ENCODE peak calls at places on chromosome 11, in six cellular contexts. One of them, this sample, is unnamed.

GRCh38 chr11:100961633-100962032 is 168.0 kb downstream of the PGR start:
- DNase-seq in lung: no peak
- DNase-seq in stomach: no peak
- DNase-seq in CD8-positive, alpha-beta memory T cell: no peak
- DNase-seq in effector memory CD4-positive, alpha-beta T cell: no peak
- DNase-seq in pancreas: no peak
- DNase-seq in this sample: no peak

GRCh38 chr11:134632347-134633119 is 220.5 kb upstream of the B3GAT1 start:
- DNase-seq in stomach: no peak
- DNase-seq in lung: no peak
- DNase-seq in pancreas: no peak
- DNase-seq in effector memory CD4-positive, alpha-beta T cell: no peak
- DNase-seq in CD8-positive, alpha-beta memory T cell: no peak
- DNase-seq in this sample: no peak

GRCh38 chr11:91776660-91777059 is 448.0 kb upstream of the FAT3 start:
- DNase-seq in stomach: peak; percentile 72
- DNase-seq in lung: no peak
- DNase-seq in pancreas: no peak
- DNase-seq in effector memory CD4-positive, alpha-beta T cell: no peak
- DNase-seq in CD8-positive, alpha-beta memory T cell: no peak
- DNase-seq in this sample: no peak

GRCh38 chr11:132253469-132254264 is 883.3 kb downstream of the NTM start:
- DNase-seq in lung: no peak
- DNase-seq in CD8-positive, alpha-beta memory T cell: no peak
- DNase-seq in stomach: no peak
- DNase-seq in effector memory CD4-positive, alpha-beta T cell: no peak
- DNase-seq in pancreas: no peak
- DNase-seq in this sample: no peak

GRCh38 chr11:120536091-120536796 is 24.7 kb downstream of the GRIK4 start:
- DNase-seq in pancreas: no peak
- DNase-seq in lung: no peak
- DNase-seq in effector memory CD4-positive, alpha-beta T cell: no peak
- DNase-seq in stomach: no peak
- DNase-seq in CD8-positive, alpha-beta memory T cell: no peak
- DNase-seq in this sample: no peak

GRCh38 chr11:86745571-86745970 is 54.8 kb upstream of the PRSS23 start:
- DNase-seq in stomach: no peak
- DNase-seq in pancreas: no peak
- DNase-seq in effector memory CD4-positive, alpha-beta T cell: no peak
- DNase-seq in lung: no peak
- DNase-seq in CD8-positive, alpha-beta memory T cell: no peak
- DNase-seq in this sample: no peak

GRCh38 chr11:111097191-111097590 is 148.3 kb upstream of the POU2AF2 start:
- DNase-seq in pancreas: peak; percentile 35
- DNase-seq in effector memory CD4-positive, alpha-beta T cell: no peak
- DNase-seq in lung: peak; percentile 46
- DNase-seq in CD8-positive, alpha-beta memory T cell: no peak
- DNase-seq in stomach: peak; percentile 44
- DNase-seq in this sample: no peak

GRCh38 chr11:116911981-116912734 is 74.7 kb upstream of the APOA1 start:
- DNase-seq in stomach: no peak
- DNase-seq in pancreas: no peak
- DNase-seq in effector memory CD4-positive, alpha-beta T cell: no peak
- DNase-seq in lung: no peak
- DNase-seq in CD8-positive, alpha-beta memory T cell: no peak
- DNase-seq in this sample: no peak

GRCh38 chr11:48106166-48106565 is 110.4 kb upstream of the OR4B1 start:
- DNase-seq in lung: no peak
- DNase-seq in effector memory CD4-positive, alpha-beta T cell: no peak
- DNase-seq in stomach: no peak
- DNase-seq in CD8-positive, alpha-beta memory T cell: no peak
- DNase-seq in pancreas: no peak
- DNase-seq in this sample: no peak

GRCh38 chr11:31797227-31798056 is 13.7 kb downstream of the PAX6 start:
- DNase-seq in lung: no peak
- DNase-seq in CD8-positive, alpha-beta memory T cell: no peak
- DNase-seq in pancreas: no peak
- DNase-seq in effector memory CD4-positive, alpha-beta T cell: no peak
- DNase-seq in stomach: no peak
- DNase-seq in this sample: peak; percentile 8

GRCh38 chr11:78562398-78562797 is 12.3 kb downstream of the NARS2 start:
- DNase-seq in stomach: no peak
- DNase-seq in CD8-positive, alpha-beta memory T cell: no peak
- DNase-seq in effector memory CD4-positive, alpha-beta T cell: no peak
- DNase-seq in lung: no peak
- DNase-seq in pancreas: no peak
- DNase-seq in this sample: no peak

GRCh38 chr11:7524831-7525230 is 11.0 kb downstream of the PPFIBP2 start:
- DNase-seq in effector memory CD4-positive, alpha-beta T cell: no peak
- DNase-seq in lung: no peak
- DNase-seq in pancreas: no peak
- DNase-seq in stomach: no peak
- DNase-seq in CD8-positive, alpha-beta memory T cell: no peak
- DNase-seq in this sample: no peak

GRCh38 chr11:21810650-21811049 is 382.2 kb upstream of the ANO5 start:
- DNase-seq in CD8-positive, alpha-beta memory T cell: no peak
- DNase-seq in effector memory CD4-positive, alpha-beta T cell: no peak
- DNase-seq in pancreas: no peak
- DNase-seq in lung: no peak
- DNase-seq in stomach: no peak
- DNase-seq in this sample: no peak

GRCh38 chr11:7612056-7612660 is 61.1 kb downstream of the CYB5R2 start:
- DNase-seq in stomach: no peak
- DNase-seq in CD8-positive, alpha-beta memory T cell: no peak
- DNase-seq in lung: no peak
- DNase-seq in pancreas: no peak
- DNase-seq in effector memory CD4-positive, alpha-beta T cell: no peak
- DNase-seq in this sample: no peak

GRCh38 chr11:87463486-87464102 is 425.9 kb downstream of the TMEM135 start:
- DNase-seq in stomach: no peak
- DNase-seq in pancreas: no peak
- DNase-seq in lung: no peak
- DNase-seq in effector memory CD4-positive, alpha-beta T cell: no peak
- DNase-seq in CD8-positive, alpha-beta memory T cell: no peak
- DNase-seq in this sample: peak; percentile 50

GRCh38 chr11:73411031-73411430 is 34.8 kb downstream of the RELT start:
- DNase-seq in CD8-positive, alpha-beta memory T cell: no peak
- DNase-seq in lung: no peak
- DNase-seq in effector memory CD4-positive, alpha-beta T cell: no peak
- DNase-seq in stomach: no peak
- DNase-seq in pancreas: no peak
- DNase-seq in this sample: no peak

GRCh38 chr11:73410627-73411026 is 34.4 kb downstream of the RELT start:
- DNase-seq in CD8-positive, alpha-beta memory T cell: no peak
- DNase-seq in lung: no peak
- DNase-seq in pancreas: no peak
- DNase-seq in stomach: no peak
- DNase-seq in effector memory CD4-positive, alpha-beta T cell: no peak
- DNase-seq in this sample: no peak

GRCh38 chr11:73414977-73415492 is 38.8 kb downstream of the RELT start:
- DNase-seq in lung: no peak
- DNase-seq in stomach: no peak
- DNase-seq in effector memory CD4-positive, alpha-beta T cell: no peak
- DNase-seq in pancreas: no peak
- DNase-seq in CD8-positive, alpha-beta memory T cell: no peak
- DNase-seq in this sample: no peak

GRCh38 chr11:73412308-73412707 is 36.1 kb downstream of the RELT start:
- DNase-seq in pancreas: no peak
- DNase-seq in CD8-positive, alpha-beta memory T cell: no peak
- DNase-seq in lung: no peak
- DNase-seq in stomach: no peak
- DNase-seq in effector memory CD4-positive, alpha-beta T cell: no peak
- DNase-seq in this sample: no peak

DNA sequence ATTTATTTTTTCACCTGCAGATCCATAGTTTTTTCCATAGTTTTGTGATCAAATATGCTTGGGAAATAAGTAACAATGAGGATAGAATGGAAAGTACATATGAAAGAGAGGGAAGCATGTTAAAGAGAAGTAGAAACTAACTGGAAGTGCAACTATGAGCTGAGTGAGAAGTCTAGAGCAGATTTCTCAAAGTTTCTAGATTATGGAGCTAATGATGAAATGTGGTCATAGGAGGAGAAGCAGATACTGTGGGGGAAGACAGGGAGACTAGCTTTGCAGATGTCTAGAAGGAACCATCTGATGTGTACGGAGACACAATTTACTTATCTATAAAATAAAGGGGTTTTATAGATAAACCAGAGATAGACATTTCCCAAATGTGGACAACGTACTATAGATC is 37.0 kb downstream of the RELT start:
- DNase-seq in pancreas: no peak
- DNase-seq in effector memory CD4-positive, alpha-beta T cell: no peak
- DNase-seq in lung: no peak
- DNase-seq in CD8-positive, alpha-beta memory T cell: no peak
- DNase-seq in stomach: no peak
- DNase-seq in this sample: no peak
- H3K27ac ChIP-seq in pancreas: no peak overlapping the region
- H3K27ac ChIP-seq in effector memory CD4-positive, alpha-beta T cell: no peak overlapping the region
- H3K27ac ChIP-seq in lung: no peak overlapping the region
- H3K27ac ChIP-seq in CD8-positive, alpha-beta memory T cell: no peak overlapping the region
- H3K27ac ChIP-seq in stomach: no peak overlapping the region
- H3K27ac ChIP-seq in this sample: peak overlapping the region; percentile 11

GRCh38 chr11:107561688-107562087 is 3.8 kb downstream of the ALKBH8 start:
- DNase-seq in stomach: no peak
- DNase-seq in pancreas: no peak
- DNase-seq in CD8-positive, alpha-beta memory T cell: no peak
- DNase-seq in lung: no peak
- DNase-seq in effector memory CD4-positive, alpha-beta T cell: no peak
- DNase-seq in this sample: no peak

GRCh38 chr11:107564877-107565218 is 687 bp downstream of the ALKBH8 start:
- DNase-seq in lung: no peak
- DNase-seq in pancreas: no peak
- DNase-seq in stomach: no peak
- DNase-seq in CD8-positive, alpha-beta memory T cell: no peak
- DNase-seq in effector memory CD4-positive, alpha-beta T cell: no peak
- DNase-seq in this sample: no peak

GRCh38 chr11:107563702-107564101 is 1.8 kb downstream of the ALKBH8 start:
- DNase-seq in pancreas: no peak
- DNase-seq in effector memory CD4-positive, alpha-beta T cell: no peak
- DNase-seq in stomach: no peak
- DNase-seq in CD8-positive, alpha-beta memory T cell: no peak
- DNase-seq in lung: no peak
- DNase-seq in this sample: peak; percentile 30

GRCh38 chr11:107565219-107565937 is at the start of gene ALKBH8:
- DNase-seq in pancreas: peak; percentile 76
- DNase-seq in stomach: peak; percentile 75
- DNase-seq in lung: peak; percentile 74
- DNase-seq in effector memory CD4-positive, alpha-beta T cell: peak; percentile 62
- DNase-seq in CD8-positive, alpha-beta memory T cell: peak; percentile 68
- DNase-seq in this sample: peak; percentile 76

GRCh38 chr11:107562647-107563208 is 2.8 kb downstream of the ALKBH8 start:
- DNase-seq in lung: no peak
- DNase-seq in stomach: no peak
- DNase-seq in effector memory CD4-positive, alpha-beta T cell: no peak
- DNase-seq in CD8-positive, alpha-beta memory T cell: no peak
- DNase-seq in pancreas: no peak
- DNase-seq in this sample: no peak
- H3K27ac ChIP-seq in lung: no peak overlapping the region
- H3K27ac ChIP-seq in stomach: no peak overlapping the region
- H3K27ac ChIP-seq in effector memory CD4-positive, alpha-beta T cell: no peak overlapping the region
- H3K27ac ChIP-seq in CD8-positive, alpha-beta memory T cell: no peak overlapping the region
- H3K27ac ChIP-seq in pancreas: no peak overlapping the region
- H3K27ac ChIP-seq in this sample: no peak overlapping the region

GRCh38 chr11:3056296-3057068 is 741 bp downstream of the CARS1 start:
- DNase-seq in lung: peak; percentile 44
- DNase-seq in stomach: peak; percentile 54
- DNase-seq in effector memory CD4-positive, alpha-beta T cell: no peak
- DNase-seq in CD8-positive, alpha-beta memory T cell: peak; percentile 10
- DNase-seq in pancreas: no peak
- DNase-seq in this sample: no peak

GRCh38 chr11:3060436-3061025 is 3.3 kb upstream of the CARS1 start:
- DNase-seq in pancreas: no peak
- DNase-seq in lung: no peak
- DNase-seq in effector memory CD4-positive, alpha-beta T cell: no peak
- DNase-seq in stomach: no peak
- DNase-seq in CD8-positive, alpha-beta memory T cell: no peak
- DNase-seq in this sample: no peak

GRCh38 chr11:3057069-3057963 is at the start of gene CARS1:
- DNase-seq in pancreas: peak; percentile 93
- DNase-seq in stomach: peak; percentile 96
- DNase-seq in CD8-positive, alpha-beta memory T cell: peak; percentile 94
- DNase-seq in effector memory CD4-positive, alpha-beta T cell: peak; percentile 89
- DNase-seq in lung: peak; percentile 95
- DNase-seq in this sample: peak; percentile 96

GRCh38 chr11:3055881-3056280 is 1.3 kb downstream of the CARS1 start:
- DNase-seq in stomach: no peak
- DNase-seq in effector memory CD4-positive, alpha-beta T cell: no peak
- DNase-seq in pancreas: no peak
- DNase-seq in CD8-positive, alpha-beta memory T cell: no peak
- DNase-seq in lung: no peak
- DNase-seq in this sample: no peak

GRCh38 chr11:3058753-3059664 is 1.8 kb upstream of the CARS1 start:
- DNase-seq in effector memory CD4-positive, alpha-beta T cell: no peak
- DNase-seq in CD8-positive, alpha-beta memory T cell: no peak
- DNase-seq in lung: no peak
- DNase-seq in pancreas: no peak
- DNase-seq in stomach: no peak
- DNase-seq in this sample: peak; percentile 69
- H3K27ac ChIP-seq in effector memory CD4-positive, alpha-beta T cell: no peak overlapping the region
- H3K27ac ChIP-seq in CD8-positive, alpha-beta memory T cell: peak overlapping the region; percentile 51
- H3K27ac ChIP-seq in lung: peak overlapping the region; percentile 4
- H3K27ac ChIP-seq in pancreas: no peak overlapping the region
- H3K27ac ChIP-seq in stomach: no peak overlapping the region
- H3K27ac ChIP-seq in this sample: peak overlapping the region; percentile 94

GRCh38 chr11:6402061-6402470 is 11.8 kb downstream of the SMPD1 start:
- DNase-seq in stomach: no peak
- DNase-seq in lung: no peak
- DNase-seq in CD8-positive, alpha-beta memory T cell: no peak
- DNase-seq in effector memory CD4-positive, alpha-beta T cell: no peak
- DNase-seq in pancreas: no peak
- DNase-seq in this sample: no peak

GRCh38 chr11:6403539-6403938 is 13.3 kb downstream of the SMPD1 start:
- DNase-seq in CD8-positive, alpha-beta memory T cell: no peak
- DNase-seq in effector memory CD4-positive, alpha-beta T cell: no peak
- DNase-seq in lung: no peak
- DNase-seq in stomach: no peak
- DNase-seq in pancreas: no peak
- DNase-seq in this sample: no peak

GRCh38 chr11:6402561-6402981 is 12.3 kb downstream of the SMPD1 start:
- DNase-seq in CD8-positive, alpha-beta memory T cell: peak; percentile 69
- DNase-seq in pancreas: no peak
- DNase-seq in lung: no peak
- DNase-seq in effector memory CD4-positive, alpha-beta T cell: peak; percentile 75
- DNase-seq in stomach: no peak
- DNase-seq in this sample: no peak

GRCh38 chr11:6400431-6401345 is 10.4 kb downstream of the SMPD1 start:
- DNase-seq in stomach: no peak
- DNase-seq in pancreas: no peak
- DNase-seq in lung: no peak
- DNase-seq in CD8-positive, alpha-beta memory T cell: no peak
- DNase-seq in effector memory CD4-positive, alpha-beta T cell: no peak
- DNase-seq in this sample: no peak

DNA sequence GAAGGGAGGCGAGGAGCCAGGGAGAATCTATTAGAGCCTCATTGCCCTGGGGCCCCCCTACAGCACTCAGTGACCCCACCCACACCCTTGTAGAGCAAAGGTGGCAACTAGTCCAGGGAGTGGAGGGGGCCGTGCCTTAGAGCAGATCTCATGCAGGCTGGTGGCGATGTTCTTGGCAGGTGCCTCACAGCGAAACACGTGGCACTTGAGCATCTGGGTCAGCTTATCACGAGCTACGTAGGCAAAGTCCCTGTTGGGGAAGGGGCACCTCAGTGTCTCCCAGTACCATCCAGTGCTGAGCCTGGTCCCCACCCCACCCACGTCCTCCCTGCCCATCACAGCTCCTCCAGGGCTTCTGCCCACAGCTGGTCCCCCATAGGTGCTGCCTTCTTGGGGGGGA is 11.2 kb downstream of the SMPD1 start:
- DNase-seq in pancreas: no peak
- DNase-seq in CD8-positive, alpha-beta memory T cell: no peak
- DNase-seq in stomach: no peak
- DNase-seq in effector memory CD4-positive, alpha-beta T cell: no peak
- DNase-seq in lung: no peak
- DNase-seq in this sample: no peak
- H3K27ac ChIP-seq in pancreas: no peak overlapping the region
- H3K27ac ChIP-seq in CD8-positive, alpha-beta memory T cell: no peak overlapping the region
- H3K27ac ChIP-seq in stomach: no peak overlapping the region
- H3K27ac ChIP-seq in effector memory CD4-positive, alpha-beta T cell: peak overlapping the region; percentile 68
- H3K27ac ChIP-seq in lung: no peak overlapping the region
- H3K27ac ChIP-seq in this sample: no peak overlapping the region